ENCODE peak calls at places on chromosomes 1 and 21, in six cellular contexts. One of them, this sample, is unnamed.

GRCh38 chr1:117821382-117821755 is 108.1 kb downstream of the GDAP2 start:
- DNase-seq in PC-3: peak
- DNase-seq in colonic mucosa: no peak
- DNase-seq in stimulated activated CD8-positive, alpha-beta memory T cell treated with anti-CD3 and anti-CD28 coated beads, Interleukin-2, amount 100 ng/mL, for 48 hours: no peak
- DNase-seq in foreskin melanocyte: no peak
- DNase-seq in A549: no peak
- DNase-seq in this sample: no peak

GRCh38 chr1:154742586-154742985 is 127.5 kb downstream of the KCNN3 start:
- DNase-seq in PC-3: no peak
- DNase-seq in colonic mucosa: no peak
- DNase-seq in stimulated activated CD8-positive, alpha-beta memory T cell treated with anti-CD3 and anti-CD28 coated beads, Interleukin-2, amount 100 ng/mL, for 48 hours: no peak
- DNase-seq in foreskin melanocyte: no peak
- DNase-seq in A549: no peak
- DNase-seq in this sample: no peak

GRCh38 chr1:88327391-88328267 is 356.4 kb upstream of the PKN2 start:
- DNase-seq in PC-3: peak
- DNase-seq in colonic mucosa: no peak
- DNase-seq in stimulated activated CD8-positive, alpha-beta memory T cell treated with anti-CD3 and anti-CD28 coated beads, Interleukin-2, amount 100 ng/mL, for 48 hours: no peak
- DNase-seq in foreskin melanocyte: peak
- DNase-seq in A549: peak
- DNase-seq in this sample: peak

GRCh38 chr1:14733053-14733778 is 134.7 kb downstream of the KAZN start:
- DNase-seq in PC-3: no peak
- DNase-seq in colonic mucosa: no peak
- DNase-seq in stimulated activated CD8-positive, alpha-beta memory T cell treated with anti-CD3 and anti-CD28 coated beads, Interleukin-2, amount 100 ng/mL, for 48 hours: no peak
- DNase-seq in foreskin melanocyte: no peak
- DNase-seq in A549: no peak
- DNase-seq in this sample: peak

GRCh38 chr1:149936992-149937705 is 470 bp upstream of the MTMR11 start:
- DNase-seq in PC-3: peak
- DNase-seq in colonic mucosa: peak
- DNase-seq in stimulated activated CD8-positive, alpha-beta memory T cell treated with anti-CD3 and anti-CD28 coated beads, Interleukin-2, amount 100 ng/mL, for 48 hours: no peak
- DNase-seq in foreskin melanocyte: peak
- DNase-seq in A549: peak
- DNase-seq in this sample: peak

GRCh38 chr1:208209286-208209685 is 34.9 kb downstream of the PLXNA2 start:
- DNase-seq in PC-3: no peak
- DNase-seq in colonic mucosa: no peak
- DNase-seq in stimulated activated CD8-positive, alpha-beta memory T cell treated with anti-CD3 and anti-CD28 coated beads, Interleukin-2, amount 100 ng/mL, for 48 hours: no peak
- DNase-seq in foreskin melanocyte: no peak
- DNase-seq in A549: no peak
- DNase-seq in this sample: no peak

GRCh38 chr21:29196664-29197052 is 66.2 kb downstream of the MAP3K7CL start:
- DNase-seq in PC-3: peak
- DNase-seq in colonic mucosa: no peak
- DNase-seq in stimulated activated CD8-positive, alpha-beta memory T cell treated with anti-CD3 and anti-CD28 coated beads, Interleukin-2, amount 100 ng/mL, for 48 hours: no peak
- DNase-seq in foreskin melanocyte: no peak
- DNase-seq in A549: no peak
- DNase-seq in this sample: no peak

GRCh38 chr1:111752186-111752585 is 3.5 kb upstream of the DDX20 start:
- DNase-seq in PC-3: no peak
- DNase-seq in colonic mucosa: no peak
- DNase-seq in stimulated activated CD8-positive, alpha-beta memory T cell treated with anti-CD3 and anti-CD28 coated beads, Interleukin-2, amount 100 ng/mL, for 48 hours: no peak
- DNase-seq in foreskin melanocyte: no peak
- DNase-seq in A549: no peak
- DNase-seq in this sample: no peak

GRCh38 chr1:96376846-96377245 is 344.7 kb upstream of the PTBP2 start:
- DNase-seq in PC-3: peak
- DNase-seq in colonic mucosa: no peak
- DNase-seq in stimulated activated CD8-positive, alpha-beta memory T cell treated with anti-CD3 and anti-CD28 coated beads, Interleukin-2, amount 100 ng/mL, for 48 hours: no peak
- DNase-seq in foreskin melanocyte: no peak
- DNase-seq in A549: no peak
- DNase-seq in this sample: no peak

GRCh38 chr1:42385283-42385682 is 4.7 kb downstream of the RIMKLA start:
- DNase-seq in PC-3: peak
- DNase-seq in colonic mucosa: no peak
- DNase-seq in stimulated activated CD8-positive, alpha-beta memory T cell treated with anti-CD3 and anti-CD28 coated beads, Interleukin-2, amount 100 ng/mL, for 48 hours: no peak
- DNase-seq in foreskin melanocyte: no peak
- DNase-seq in A549: no peak
- DNase-seq in this sample: no peak

GRCh38 chr1:153217212-153217611 is at the start of gene PRR9:
- DNase-seq in PC-3: no peak
- DNase-seq in colonic mucosa: no peak
- DNase-seq in stimulated activated CD8-positive, alpha-beta memory T cell treated with anti-CD3 and anti-CD28 coated beads, Interleukin-2, amount 100 ng/mL, for 48 hours: no peak
- DNase-seq in foreskin melanocyte: no peak
- DNase-seq in A549: no peak
- DNase-seq in this sample: no peak